ENCODE peak calls at places on chromosomes 7 and 10, in nine cellular contexts. H, K, S, W, N, M, Q, B and C are unnamed samples.

GRCh38 chr10:90865400-90865799 is 6.4 kb upstream of the RPP30 start:
- DNase-seq in H (no peak), K (peak), S (no peak), W (no peak), N (no peak), M (no peak), Q (no peak), B (peak), C (no peak)

GRCh38 chr10:87767253-87767652 is 50.8 kb downstream of the ATAD1 start:
- DNase-seq in H (no peak), K (no peak), S (no peak), W (no peak), N (no peak), M (no peak), Q (no peak), B (no peak), C (no peak)

GRCh38 chr7:6250364-6250833 is 22.0 kb downstream of the CYTH3 start:
- DNase-seq in H (no peak), K (no peak), S (no peak), W (no peak), N (no peak), M (no peak), Q (no peak), B (no peak), C (no peak)

GRCh38 chr7:9958461-9958860 is 1015.2 kb upstream of the PHF14 start:
- DNase-seq in H (no peak), K (no peak), S (no peak), W (no peak), N (no peak), M (no peak), Q (no peak), B (no peak), C (no peak)

GRCh38 chr7:137772221-137772620 is 74.6 kb downstream of the DGKI start:
- DNase-seq in H (no peak), K (no peak), S (no peak), W (no peak), N (no peak), M (no peak), Q (no peak), B (peak), C (peak)

GRCh38 chr7:127690337-127690736 is 38.3 kb downstream of the SND1 start:
- DNase-seq in H (no peak), K (no peak), S (no peak), W (no peak), N (no peak), M (no peak), Q (no peak), B (no peak), C (no peak)

GRCh38 chr7:2710256-2710655 is 22.3 kb downstream of the AMZ1 start:
- DNase-seq in H (no peak), K (no peak), S (peak), W (no peak), N (no peak), M (no peak), Q (no peak), B (no peak), C (no peak)

GRCh38 chr7:26115628-26116027 is 36.4 kb upstream of the NFE2L3 start:
- DNase-seq in H (no peak), K (no peak), S (no peak), W (no peak), N (no peak), M (no peak), Q (no peak), B (no peak), C (no peak)

GRCh38 chr10:33422779-33423520 is 88.5 kb upstream of the NRP1 start:
- DNase-seq in H (no peak), K (no peak), S (no peak), W (no peak), N (no peak), M (no peak), Q (no peak), B (peak), C (no peak)

GRCh38 chr10:62619409-62619730 is 185.2 kb upstream of the ADO start:
- DNase-seq in H (no peak), K (no peak), S (no peak), W (no peak), N (no peak), M (no peak), Q (no peak), B (peak), C (no peak)

GRCh38 chr10:34438741-34439140 is 376.4 kb downstream of the PARD3 start:
- DNase-seq in H (no peak), K (no peak), S (no peak), W (no peak), N (no peak), M (no peak), Q (no peak), B (no peak), C (no peak)

GRCh38 chr7:4147931-4148620 is 534.0 kb upstream of the FOXK1 start:
- DNase-seq in H (no peak), K (no peak), S (no peak), W (no peak), N (peak), M (no peak), Q (no peak), B (no peak), C (no peak)

GRCh38 chr7:24981544-24981951 is 1.6 kb upstream of the OSBPL3 start:
- DNase-seq in H (no peak), K (no peak), S (peak), W (no peak), N (peak), M (no peak), Q (peak), B (peak), C (no peak)

GRCh38 chr7:64907641-64908326 is 4.7 kb downstream of the ZNF273 start:
- DNase-seq in H (no peak), K (no peak), S (no peak), W (no peak), N (no peak), M (no peak), Q (no peak), B (peak), C (no peak)

GRCh38 chr10:79331226-79331625 is 16.0 kb upstream of the PPIF start:
- DNase-seq in H (peak), K (no peak), S (no peak), W (no peak), N (peak), M (no peak), Q (no peak), B (no peak), C (no peak)

GRCh38 chr10:117689566-117689965 is 147.0 kb downstream of the EMX2 start:
- DNase-seq in H (no peak), K (no peak), S (no peak), W (no peak), N (no peak), M (no peak), Q (no peak), B (peak), C (no peak)

GRCh38 chr7:130719550-130719949 is 14.5 kb downstream of the KLF14 start:
- DNase-seq in H (no peak), K (no peak), S (no peak), W (no peak), N (no peak), M (no peak), Q (no peak), B (no peak), C (no peak)

GRCh38 chr10:132507956-132508490 is 29.6 kb upstream of the INPP5A start:
- DNase-seq in H (no peak), K (no peak), S (no peak), W (no peak), N (peak), M (no peak), Q (no peak), B (no peak), C (no peak)

GRCh38 chr7:29410981-29411380 is 152.7 kb upstream of the PRR15 start:
- DNase-seq in H (no peak), K (no peak), S (no peak), W (no peak), N (no peak), M (no peak), Q (no peak), B (no peak), C (no peak)

GRCh38 chr7:127474457-127474856 is 81.9 kb upstream of the ZNF800 start:
- DNase-seq in H (no peak), K (no peak), S (no peak), W (no peak), N (no peak), M (no peak), Q (no peak), B (peak), C (no peak)

GRCh38 chr7:157523766-157524421 is 187.1 kb downstream of the DNAJB6 start:
- DNase-seq in H (peak), K (no peak), S (no peak), W (no peak), N (peak), M (no peak), Q (no peak), B (no peak), C (no peak)

GRCh38 chr10:22489975-22490374 is 144.7 kb downstream of the SPAG6 start:
- DNase-seq in H (no peak), K (no peak), S (no peak), W (no peak), N (no peak), M (no peak), Q (no peak), B (no peak), C (no peak)

GRCh38 chr7:143882020-143882610 is 19.9 kb downstream of the TCAF1 start:
- DNase-seq in H (no peak), K (no peak), S (no peak), W (no peak), N (peak), M (no peak), Q (no peak), B (peak), C (no peak)

GRCh38 chr10:114073787-114074186 is 30.1 kb downstream of the ADRB1 start:
- DNase-seq in H (no peak), K (no peak), S (no peak), W (no peak), N (no peak), M (no peak), Q (no peak), B (no peak), C (no peak)

GRCh38 chr10:9091515-9092093 is 1037.1 kb downstream of the GATA3 start:
- DNase-seq in H (no peak), K (no peak), S (no peak), W (no peak), N (no peak), M (no peak), Q (no peak), B (no peak), C (no peak)